ENCODE peak calls at places on chromosome 7, in nine cellular contexts. H, Y, P, F, B, Q, R, N and M are unnamed samples.

GRCh38 chr7:91353923-91354322 is 89.7 kb downstream of the FZD1 start:
- DNase-seq in Q (no peak), B (no peak), Y (no peak), H (no peak), F (no peak), R (no peak), P (peak), N (no peak), M (no peak)

GRCh38 chr7:157873664-157874063 is 536.9 kb downstream of the DNAJB6 start:
- DNase-seq in Q (no peak), H (no peak), B (no peak), R (no peak), F (no peak), N (no peak), Y (peak), P (no peak), M (no peak)

GRCh38 chr7:116173051-116174028 is 37.0 kb upstream of the TES start:
- DNase-seq in H (no peak), R (peak), Y (no peak), F (peak), B (no peak), P (peak), Q (peak), N (peak), M (peak)

GRCh38 chr7:31938650-31939049 is 131.6 kb downstream of the PDE1C start:
- DNase-seq in F (no peak), B (no peak), N (no peak), R (peak), Q (no peak), H (no peak), Y (no peak), P (no peak), M (no peak)

GRCh38 chr7:23471090-23471859 is 984 bp upstream of the IGF2BP3 start:
- DNase-seq in P (peak), H (no peak), F (peak), B (no peak), N (peak), Q (peak), R (peak), Y (no peak), M (peak)

GRCh38 chr7:42014625-42015412 is 222.2 kb downstream of the GLI3 start:
- DNase-seq in F (no peak), H (no peak), B (no peak), N (peak), R (peak), P (peak), Q (no peak), Y (no peak), M (peak)

GRCh38 chr7:8111282-8111681 is 142.7 kb downstream of the GLCCI1 start:
- DNase-seq in F (no peak), P (peak), B (no peak), R (no peak), N (no peak), H (no peak), Q (no peak), Y (no peak), M (no peak)

GRCh38 chr7:76257973-76258372 is 44.5 kb upstream of the HSPB1 start:
- DNase-seq in Q (no peak), R (no peak), F (no peak), Y (no peak), B (no peak), N (no peak), H (no peak), P (peak), M (no peak)

GRCh38 chr7:34751725-34752643 is 94.0 kb downstream of the NPSR1 start:
- DNase-seq in P (no peak), F (no peak), Y (no peak), R (no peak), N (no peak), Q (no peak), B (no peak), H (no peak), M (no peak)

GRCh38 chr7:131655866-131656265 is 99.4 kb upstream of the PODXL start:
- DNase-seq in R (no peak), Q (no peak), B (no peak), F (no peak), N (no peak), P (peak), Y (peak), H (no peak), M (no peak)

GRCh38 chr7:114944742-114945625 is 23.1 kb downstream of the MDFIC start:
- DNase-seq in N (peak), H (peak), B (peak), P (no peak), F (no peak), Q (no peak), Y (peak), R (peak), M (no peak)

GRCh38 chr7:155009570-155010157 is 6.7 kb upstream of the PAXIP1 start:
- DNase-seq in N (peak), Q (peak), Y (no peak), R (no peak), H (peak), B (no peak), F (no peak), P (peak), M (peak)

GRCh38 chr7:91636728-91637127 is 243.8 kb downstream of the MTERF1 start:
- DNase-seq in Q (no peak), B (no peak), F (no peak), P (no peak), H (no peak), N (no peak), Y (no peak), R (no peak), M (no peak)

GRCh38 chr7:158816995-158817394 is 12.3 kb downstream of the ESYT2 start:
- DNase-seq in H (peak), P (peak), B (no peak), R (no peak), N (no peak), F (peak), Q (no peak), Y (no peak), M (no peak)

GRCh38 chr7:74032624-74033371 is 4.8 kb downstream of the ELN start:
- DNase-seq in R (no peak), P (no peak), N (no peak), H (no peak), Y (peak), Q (no peak), F (no peak), B (no peak), M (no peak)
- H3K4me3 ChIP-seq in R (no peak), P (no peak), N (no peak), H (no peak), Y (peak), Q (no peak), F (no peak), B (no peak), M (no peak)

GRCh38 chr7:19368540-19368939 is 223.3 kb upstream of the FERD3L start:
- DNase-seq in N (peak), Y (no peak), H (no peak), Q (no peak), F (no peak), R (no peak), B (no peak), P (no peak), M (no peak)
- H3K4me3 ChIP-seq in N (peak), Y (no peak), H (no peak), Q (no peak), F (no peak), R (peak), B (peak), P (no peak), M (no peak)

DNA sequence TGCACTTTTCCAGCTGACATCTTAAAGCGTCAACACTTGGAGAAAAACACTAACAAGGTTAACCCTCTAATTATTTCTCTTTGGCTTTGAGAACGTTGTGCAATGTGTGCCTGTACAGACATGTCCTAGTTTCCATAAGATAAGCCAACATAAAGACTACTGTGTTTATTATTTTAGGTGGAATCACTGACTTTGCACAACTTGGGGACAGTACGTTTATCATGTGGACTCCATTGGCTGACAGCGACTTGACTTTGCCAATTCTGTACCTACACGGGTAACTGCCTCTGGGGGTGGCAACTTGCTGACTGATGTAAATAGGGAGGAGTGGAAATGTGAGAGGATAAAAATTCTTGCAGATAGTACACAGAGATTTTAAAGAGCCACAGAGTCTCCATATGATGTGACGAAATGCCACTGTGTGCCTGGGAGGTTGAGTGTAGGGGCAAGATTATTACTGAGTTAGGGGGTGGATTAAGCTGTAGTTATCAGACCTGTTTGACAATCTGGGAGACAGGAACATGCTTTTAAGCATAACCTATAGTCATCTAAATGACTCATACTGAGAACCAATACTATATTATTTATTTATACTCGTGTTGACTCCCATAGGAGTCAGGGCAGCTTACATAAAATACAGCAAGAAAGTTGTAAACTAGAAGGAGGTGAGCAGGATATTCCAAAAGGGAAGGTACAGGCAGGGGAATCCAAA is 21.0 kb downstream of the SLC13A4 start:
- DNase-seq in Q (no peak), H (no peak), N (no peak), F (peak), B (no peak), R (no peak), P (no peak), Y (no peak), M (no peak)
- H3K4me3 ChIP-seq in Q (no peak), H (no peak), N (no peak), F (peak), B (no peak), R (no peak), P (no peak), Y (no peak), M (no peak)

DNA sequence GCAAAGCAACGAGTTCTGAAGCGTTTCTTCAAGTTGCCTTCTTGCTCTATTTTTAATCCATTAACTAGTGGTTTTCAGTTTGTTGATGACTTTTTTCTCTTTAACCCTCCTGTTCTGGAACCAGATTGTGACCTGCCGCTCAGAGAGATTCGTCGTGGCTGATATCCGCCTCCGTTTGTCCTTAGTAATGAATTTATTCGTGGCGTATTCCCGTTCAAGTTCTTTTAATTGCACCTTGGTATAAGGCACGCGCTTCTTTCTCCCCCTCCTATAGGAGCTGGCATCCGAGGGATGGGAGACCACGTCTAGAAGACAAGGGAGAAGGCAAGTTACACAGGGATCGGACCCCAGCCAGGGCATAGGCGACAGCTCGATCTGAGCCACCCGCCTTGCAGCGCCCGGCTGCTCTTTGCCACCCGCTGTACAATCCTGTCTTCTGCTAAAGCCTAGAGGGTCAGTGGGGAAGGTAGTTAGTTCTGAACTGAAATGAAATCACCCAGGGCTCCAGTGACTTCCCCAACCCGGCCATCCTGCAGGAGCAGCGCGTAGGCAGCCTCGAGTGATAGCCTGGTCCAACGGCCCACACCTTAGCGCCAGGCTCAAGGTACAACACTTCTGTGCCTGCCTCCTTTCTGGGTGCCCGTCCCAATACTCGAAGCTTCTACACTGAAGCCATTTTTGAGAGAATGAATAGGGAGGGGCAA is 1.6 kb downstream of the HOXA13 start:
- DNase-seq in B (no peak), Y (peak), Q (no peak), H (no peak), P (peak), N (no peak), R (no peak), F (no peak), M (no peak)
- H3K4me3 ChIP-seq in B (no peak), Y (no peak), Q (no peak), H (no peak), P (no peak), N (no peak), R (no peak), F (no peak), M (no peak)

GRCh38 chr7:18497800-18498199 is 2.3 kb downstream of the HDAC9 start:
- DNase-seq in H (no peak), Y (no peak), P (no peak), B (no peak), R (no peak), N (no peak), Q (no peak), F (peak), M (no peak)

GRCh38 chr7:18498327-18498726 is 2.8 kb downstream of the HDAC9 start:
- DNase-seq in H (no peak), B (no peak), N (no peak), R (no peak), F (no peak), Q (no peak), Y (no peak), P (no peak), M (no peak)

GRCh38 chr7:18495412-18496335 is at the start of gene HDAC9:
- DNase-seq in P (peak), B (no peak), H (peak), N (peak), R (peak), Q (no peak), F (no peak), Y (peak), M (no peak)

GRCh38 chr7:18496336-18496700 is 769 bp downstream of the HDAC9 start:
- DNase-seq in Q (no peak), H (no peak), F (no peak), Y (no peak), B (no peak), P (no peak), R (peak), N (peak), M (no peak)

GRCh38 chr7:18497082-18497481 is 1.5 kb downstream of the HDAC9 start:
- DNase-seq in N (no peak), R (no peak), Y (no peak), Q (no peak), F (peak), H (no peak), B (no peak), P (no peak), M (no peak)
- H3K4me3 ChIP-seq in N (no peak), R (no peak), Y (peak), Q (no peak), F (no peak), H (no peak), B (peak), P (no peak), M (no peak)

GRCh38 chr7:81767883-81768282 is 2.0 kb downstream of the HGF start:
- DNase-seq in N (no peak), F (no peak), B (no peak), R (no peak), H (no peak), P (no peak), Y (no peak), Q (no peak), M (no peak)
- H3K4me3 ChIP-seq in N (no peak), F (no peak), B (no peak), R (no peak), H (no peak), P (no peak), Y (no peak), Q (no peak), M (no peak)

GRCh38 chr7:641269-641671 is 85.2 kb upstream of the DNAAF5 start:
- DNase-seq in Q (no peak), R (no peak), P (peak), B (no peak), H (no peak), N (peak), Y (peak), F (no peak), M (no peak)
- H3K4me3 ChIP-seq in Q (no peak), R (no peak), P (no peak), B (no peak), H (no peak), N (no peak), Y (no peak), F (no peak), M (no peak)

DNA sequence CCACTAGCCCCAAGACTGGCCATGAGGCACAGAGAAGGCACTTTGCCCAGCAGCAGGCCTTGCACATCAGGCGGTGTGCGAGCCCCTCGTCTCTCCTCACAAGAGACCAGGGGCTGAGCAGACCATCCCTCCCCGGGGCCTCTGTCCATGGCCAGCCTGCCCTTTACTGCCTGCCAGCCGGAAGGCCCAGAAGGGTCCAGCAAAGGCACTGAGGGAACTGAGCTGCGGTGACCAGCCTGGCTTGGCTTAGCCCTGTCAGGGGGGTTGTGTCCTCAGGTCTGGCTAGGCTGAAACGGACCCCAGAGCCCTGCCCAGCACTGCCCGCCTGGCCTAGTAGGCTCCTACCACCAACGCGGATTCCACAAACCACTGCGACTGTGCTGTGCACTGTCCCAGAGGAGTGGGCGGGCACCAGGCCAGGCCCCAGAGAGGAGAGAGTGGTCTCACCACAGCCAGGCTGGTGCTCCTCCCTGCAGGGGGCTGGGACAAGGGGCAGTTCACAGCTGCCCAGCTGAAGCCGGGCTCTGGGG is 16.6 kb downstream of the CAMK2B start:
- DNase-seq in F (no peak), N (no peak), R (no peak), H (peak), B (no peak), P (peak), Q (peak), Y (no peak), M (no peak)
- H3K4me3 ChIP-seq in F (no peak), N (no peak), R (no peak), H (no peak), B (no peak), P (no peak), Q (no peak), Y (no peak), M (no peak)

DNA sequence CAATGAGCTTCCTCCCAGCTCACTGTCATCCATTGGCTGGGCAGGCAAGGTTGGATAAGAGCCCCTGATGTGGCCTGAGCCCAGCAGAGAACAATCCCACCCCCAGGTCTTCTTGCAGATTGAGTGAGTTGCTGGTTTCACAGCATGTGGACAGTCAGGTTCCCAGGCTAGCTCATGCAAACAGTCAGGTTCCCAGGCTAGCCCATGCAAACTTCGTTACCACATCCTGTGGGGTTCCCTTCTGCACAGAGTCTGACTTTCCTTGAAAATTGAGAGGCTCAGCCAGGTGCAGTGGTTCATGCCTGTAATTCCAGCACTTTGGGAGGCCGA is 67.1 kb downstream of the TMEM130 start:
- DNase-seq in Q (no peak), B (no peak), N (no peak), P (no peak), H (no peak), Y (no peak), R (no peak), F (no peak), M (no peak)
- H3K4me3 ChIP-seq in Q (no peak), B (no peak), N (no peak), P (no peak), H (no peak), Y (no peak), R (no peak), F (no peak), M (no peak)

GRCh38 chr7:50379539-50379938 is 70.6 kb downstream of the FIGNL1 start:
- DNase-seq in N (no peak), B (no peak), P (no peak), Y (no peak), F (no peak), H (no peak), Q (no peak), R (no peak), M (no peak)
- H3K4me3 ChIP-seq in N (no peak), B (no peak), P (no peak), Y (no peak), F (no peak), H (no peak), Q (no peak), R (no peak), M (no peak)